ENCODE peak calls at places on chromosomes 4 and X, in six cellular contexts. Q is ovary, W is H9, A is sigmoid colon, E is left lung, L is pancreas. B is an unnamed sample.

GRCh38 chr4:88097781-88098180 is 60.7 kb downstream of the ABCG2 start:
- DNase-seq in Q (no peak), W (no peak), A (no peak), E (no peak), L (no peak), B (no peak)

GRCh38 chr4:24274401-24275035 is 309.8 kb downstream of the DHX15 start:
- DNase-seq in Q (no peak), W (no peak), A (no peak), E (no peak), L (no peak), B (no peak)

GRCh38 chr4:39616651-39617050 is 22.0 kb downstream of the SMIM14 start:
- DNase-seq in Q (no peak), W (no peak), A (no peak), E (no peak), L (no peak), B (no peak)

GRCh38 chrX:107734646-107735045 is 40.9 kb downstream of the TSC22D3 start:
- DNase-seq in Q (no peak), W (no peak), A (no peak), E (no peak), L (no peak), B (no peak)

GRCh38 chr4:77095101-77095826 is 19.5 kb upstream of the CCNI start:
- DNase-seq in Q (peak), W (peak), A (peak), E (peak), L (peak), B (no peak)

GRCh38 chr4:7514789-7515188 is 80.1 kb upstream of the PSAPL1 start:
- DNase-seq in Q (peak), W (no peak), A (no peak), E (no peak), L (no peak), B (no peak)

GRCh38 chr4:151721466-151721865 is 39.3 kb downstream of the GATB start:
- DNase-seq in Q (no peak), W (no peak), A (no peak), E (no peak), L (no peak), B (no peak)

GRCh38 chr4:3753711-3754412 is 12.3 kb upstream of the ADRA2C start:
- DNase-seq in Q (no peak), W (no peak), A (no peak), E (no peak), L (no peak), B (no peak)

GRCh38 chr4:180610317-180610716 is 1632.9 kb upstream of the TENM3 start:
- DNase-seq in Q (no peak), W (no peak), A (no peak), E (no peak), L (no peak), B (no peak)

GRCh38 chr4:151940290-151940689 is 179.5 kb upstream of the GATB start:
- DNase-seq in Q (no peak), W (no peak), A (no peak), E (no peak), L (no peak), B (no peak)

GRCh38 chr4:129344058-129344457 is 248.1 kb downstream of the C4orf33 start:
- DNase-seq in Q (no peak), W (no peak), A (no peak), E (no peak), L (no peak), B (no peak)

GRCh38 chr4:1239141-1239948 is 9.6 kb downstream of the CTBP1 start:
- DNase-seq in Q (peak), W (no peak), A (peak), E (peak), L (peak), B (peak)

GRCh38 chr4:118351851-118352827 is 664 bp downstream of the PRSS12 start:
- DNase-seq in Q (no peak), W (peak), A (peak), E (peak), L (peak), B (no peak)

GRCh38 chrX:21740329-21741274 is 17.3 kb downstream of the SMPX start:
- DNase-seq in Q (peak), W (no peak), A (no peak), E (no peak), L (no peak), B (no peak)

GRCh38 chr4:85963231-85963630 is 396.6 kb downstream of the MAPK10 start:
- DNase-seq in Q (no peak), W (no peak), A (no peak), E (no peak), L (no peak), B (no peak)

GRCh38 chrX:73877687-73878086 is 314.7 kb downstream of the CHIC1 start:
- DNase-seq in Q (no peak), W (peak), A (no peak), E (no peak), L (no peak), B (no peak)

GRCh38 chr4:8846046-8846720 is 25.5 kb downstream of the HMX1 start:
- DNase-seq in Q (peak), W (peak), A (peak), E (peak), L (no peak), B (peak)

GRCh38 chrX:48083212-48083611 is 11.8 kb upstream of the ZNF630 start:
- DNase-seq in Q (peak), W (peak), A (no peak), E (no peak), L (no peak), B (no peak)

GRCh38 chrX:153766098-153766817 is 2.2 kb downstream of the PLXNB3 start:
- DNase-seq in Q (peak), W (peak), A (peak), E (peak), L (peak), B (no peak)

GRCh38 chr4:169922632-169923276 is 103.4 kb downstream of the MFAP3L start:
- DNase-seq in Q (no peak), W (no peak), A (no peak), E (no peak), L (no peak), B (no peak)

GRCh38 chr4:55636622-55636999 is 513 bp upstream of the NMU start:
- DNase-seq in Q (no peak), W (peak), A (no peak), E (no peak), L (no peak), B (no peak)

GRCh38 chr4:125022855-125023501 is 291.8 kb upstream of the FAT4 start:
- DNase-seq in Q (no peak), W (no peak), A (no peak), E (no peak), L (no peak), B (no peak)

GRCh38 chr4:125016892-125017299 is 297.9 kb upstream of the FAT4 start:
- DNase-seq in Q (no peak), W (no peak), A (no peak), E (peak), L (no peak), B (no peak)

GRCh38 chr4:125021189-125021588 is 293.6 kb upstream of the FAT4 start:
- DNase-seq in Q (no peak), W (no peak), A (no peak), E (no peak), L (no peak), B (no peak)

GRCh38 chr4:125020089-125021034 is 294.4 kb upstream of the FAT4 start:
- DNase-seq in Q (no peak), W (no peak), A (no peak), E (no peak), L (no peak), B (no peak)
- TF ChIP-seq CTCF in Q (no peak), W (no peak), A (no peak), E (no peak), L (no peak), B (no peak)

DNA sequence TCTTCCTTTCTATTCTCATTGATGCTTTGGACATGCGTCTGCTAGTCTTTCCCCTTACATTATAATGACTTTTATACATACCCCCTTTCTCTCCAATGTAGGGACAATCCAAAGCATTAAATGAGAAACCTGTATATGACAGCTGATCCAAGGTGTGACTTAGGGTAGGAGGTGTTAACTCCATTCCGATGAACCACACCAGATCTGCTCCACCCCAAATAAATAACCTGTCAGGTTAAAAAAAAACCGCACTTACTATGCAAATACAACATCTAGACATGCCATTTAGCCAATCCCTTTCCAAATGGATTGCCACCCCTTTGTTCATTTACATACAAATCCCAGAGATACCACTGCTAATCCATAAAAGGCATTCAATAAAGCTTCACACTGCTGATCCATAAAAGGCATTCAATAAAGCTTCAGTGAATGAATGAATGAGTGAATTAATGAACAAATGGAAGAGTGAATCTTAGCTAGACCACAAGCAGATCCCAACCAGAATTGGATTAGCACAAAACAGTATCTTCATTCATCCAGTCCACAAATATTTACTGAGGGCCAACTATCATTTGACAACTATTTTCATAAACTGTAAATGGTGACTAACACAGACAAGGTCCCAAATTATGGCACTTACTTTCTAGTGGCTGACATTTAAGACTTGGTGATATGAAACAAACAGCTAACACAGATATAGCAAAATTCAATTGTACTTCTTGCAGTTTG is 158.9 kb upstream of the MAP3K15 start:
- DNase-seq in Q (no peak), W (no peak), A (no peak), E (no peak), L (no peak), B (no peak)
- H3K27ac ChIP-seq in Q (no peak), W (no peak), A (no peak), E (no peak), L (no peak), B (no peak)

DNA sequence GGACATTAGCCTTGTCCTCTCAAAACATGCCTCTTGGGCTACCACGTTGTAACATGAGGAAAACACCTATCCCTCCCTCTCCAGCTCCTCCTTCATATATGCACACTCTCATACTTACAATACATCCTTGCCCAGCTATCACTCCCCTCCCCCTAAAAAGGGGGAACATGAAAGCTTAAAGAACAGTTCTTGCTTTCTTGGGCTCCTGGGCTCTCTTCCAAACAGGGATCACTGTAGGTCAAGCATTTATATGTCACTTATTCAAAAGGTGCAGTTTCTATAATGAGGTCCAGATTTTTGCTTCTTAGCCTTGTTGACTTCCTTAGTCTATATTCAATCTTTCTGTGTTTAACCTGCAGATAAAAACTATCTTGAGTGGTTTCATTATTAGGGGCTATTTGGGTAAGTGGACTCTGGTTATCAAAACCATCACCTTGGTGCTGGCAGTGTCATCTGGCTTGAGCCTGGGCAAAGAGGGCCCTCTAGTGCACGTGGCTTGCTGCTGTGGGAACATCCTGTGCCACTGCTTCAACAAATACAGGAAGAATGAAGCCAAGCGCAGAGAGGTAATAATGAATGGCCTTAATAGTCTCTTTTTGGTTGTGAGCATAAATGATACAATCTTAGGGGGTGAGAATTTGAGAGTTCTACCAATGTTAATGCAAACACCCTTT is 119.4 kb downstream of the AKAP4 start:
- DNase-seq in Q (no peak), W (peak), A (no peak), E (peak), L (no peak), B (no peak)
- TF ChIP-seq CTCF in Q (no peak), W (peak), A (no peak), E (no peak), L (no peak), B (no peak)

GRCh38 chr4:4859010-4859798 is at the start of gene MSX1:
- DNase-seq in Q (peak), W (peak), A (peak), E (peak), L (peak), B (peak)

GRCh38 chr4:4860803-4861591 is 1.5 kb downstream of the MSX1 start:
- DNase-seq in Q (no peak), W (no peak), A (no peak), E (no peak), L (no peak), B (no peak)

GRCh38 chr4:4858527-4858926 is 938 bp upstream of the MSX1 start:
- DNase-seq in Q (peak), W (no peak), A (no peak), E (peak), L (no peak), B (no peak)

GRCh38 chr4:4860381-4860802 is 927 bp downstream of the MSX1 start:
- DNase-seq in Q (no peak), W (no peak), A (no peak), E (no peak), L (no peak), B (no peak)

DNA sequence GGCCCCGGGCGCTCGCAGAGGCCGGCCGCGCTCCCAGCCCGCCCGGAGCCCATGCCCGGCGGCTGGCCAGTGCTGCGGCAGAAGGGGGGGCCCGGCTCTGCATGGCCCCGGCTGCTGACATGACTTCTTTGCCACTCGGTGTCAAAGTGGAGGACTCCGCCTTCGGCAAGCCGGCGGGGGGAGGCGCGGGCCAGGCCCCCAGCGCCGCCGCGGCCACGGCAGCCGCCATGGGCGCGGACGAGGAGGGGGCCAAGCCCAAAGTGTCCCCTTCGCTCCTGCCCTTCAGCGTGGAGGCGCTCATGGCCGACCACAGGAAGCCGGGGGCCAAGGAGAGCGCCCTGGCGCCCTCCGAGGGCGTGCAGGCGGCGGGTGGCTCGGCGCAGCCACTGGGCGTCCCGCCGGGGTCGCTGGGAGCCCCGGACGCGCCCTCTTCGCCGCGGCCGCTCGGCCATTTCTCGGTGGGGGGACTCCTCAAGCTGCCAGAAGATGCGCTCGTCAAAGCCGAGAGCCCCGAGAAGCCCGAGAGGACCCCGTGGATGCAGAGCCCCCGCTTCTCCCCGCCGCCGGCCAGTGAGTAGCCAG is 425 bp downstream of the MSX1 start:
- DNase-seq in Q (no peak), W (no peak), A (no peak), E (no peak), L (no peak), B (no peak)
- H3K27ac ChIP-seq in Q (no peak), W (no peak), A (no peak), E (peak), L (no peak), B (peak)